ENCODE peak calls at places on chromosomes 2 and 18, in seven cellular contexts. L is H1, G is SK-N-SH, P is K562, W is HepG2, U is HCT116, F is GM12878. Y is an unnamed sample.

GRCh38 chr18:22871809-22872525 is 61.2 kb upstream of the RBBP8 start:
- DNase-seq in L (no peak), G (peak; percentile 34), P (no peak), W (no peak), U (no peak), F (no peak), Y (peak; percentile 95)

GRCh38 chr18:11051462-11051861 is 97.9 kb downstream of the PIEZO2 start:
- DNase-seq in L (no peak), G (no peak), P (no peak), W (no peak), U (no peak), F (no peak), Y (no peak)

GRCh38 chr2:54360055-54360792 is 95.9 kb upstream of the SPTBN1 start:
- DNase-seq in L (no peak), G (peak; percentile 58), P (no peak), W (no peak), U (no peak), F (no peak), Y (no peak)

GRCh38 chr18:41845563-41845962 is 109.5 kb upstream of the PIK3C3 start:
- DNase-seq in L (no peak), G (no peak), P (no peak), W (no peak), U (no peak), F (no peak), Y (no peak)

GRCh38 chr2:7190587-7191320 is 273.5 kb downstream of the RNF144A start:
- DNase-seq in L (no peak), G (no peak), P (no peak), W (no peak), U (no peak), F (no peak), Y (no peak)

GRCh38 chr2:43224571-43225092 is 1.8 kb downstream of the ZFP36L2 start:
- DNase-seq in L (peak; percentile 66), G (peak; percentile 61), P (peak; percentile 28), W (no peak), U (no peak), F (no peak), Y (no peak)

GRCh38 chr18:27695509-27695908 is 481.4 kb downstream of the CDH2 start:
- DNase-seq in L (no peak), G (no peak), P (no peak), W (no peak), U (no peak), F (no peak), Y (peak; percentile 25)

GRCh38 chr2:238106698-238107524 is 6.8 kb downstream of the ESPNL start:
- DNase-seq in L (peak; percentile 75), G (peak; percentile 50), P (peak; percentile 75), W (peak; percentile 52), U (no peak), F (no peak), Y (no peak)

GRCh38 chr18:63603772-63604171 is 16.6 kb downstream of the SERPINB13 start:
- DNase-seq in L (no peak), G (no peak), P (no peak), W (no peak), U (no peak), F (peak; percentile 42), Y (no peak)

GRCh38 chr2:224072541-224073188 is 33.6 kb upstream of the SERPINE2 start:
- DNase-seq in L (no peak), G (no peak), P (no peak), W (no peak), U (no peak), F (no peak), Y (no peak)

GRCh38 chr2:7011376-7012083 is 94.3 kb downstream of the RNF144A start:
- DNase-seq in L (no peak), G (no peak), P (no peak), W (no peak), U (no peak), F (no peak), Y (no peak)

GRCh38 chr2:138087761-138088602 is 123.7 kb downstream of the HNMT start:
- DNase-seq in L (no peak), G (no peak), P (no peak), W (no peak), U (no peak), F (no peak), Y (no peak)

GRCh38 chr2:224142397-224143312 is 103.6 kb upstream of the SERPINE2 start:
- DNase-seq in L (no peak), G (no peak), P (no peak), W (no peak), U (no peak), F (no peak), Y (no peak)

GRCh38 chr2:2184549-2185249 is 146.4 kb downstream of the MYT1L start:
- DNase-seq in L (no peak), G (no peak), P (no peak), W (no peak), U (no peak), F (no peak), Y (no peak)

GRCh38 chr2:69733338-69734039 is 8.4 kb upstream of the ANXA4 start:
- DNase-seq in L (no peak), G (no peak), P (no peak), W (no peak), U (no peak), F (no peak), Y (no peak)

GRCh38 chr2:205034034-205034433 is 488.8 kb downstream of the PARD3B start:
- DNase-seq in L (no peak), G (no peak), P (no peak), W (no peak), U (no peak), F (no peak), Y (no peak)

GRCh38 chr2:161570424-161571050 is 53.7 kb upstream of the SLC4A10 start:
- DNase-seq in L (no peak), G (no peak), P (no peak), W (peak; percentile 10), U (no peak), F (no peak), Y (no peak)

GRCh38 chr2:69755862-69756467 is 14.0 kb downstream of the ANXA4 start:
- DNase-seq in L (no peak), G (no peak), P (no peak), W (peak; percentile 48), U (peak; percentile 78), F (no peak), Y (peak; percentile 44)

GRCh38 chr2:109712746-109713145 is 81.4 kb upstream of the RGPD5 start:
- DNase-seq in L (no peak), G (no peak), P (no peak), W (no peak), U (no peak), F (no peak), Y (no peak)

GRCh38 chr2:68436270-68436669 is 30.8 kb downstream of the FBXO48 start:
- DNase-seq in L (no peak), G (no peak), P (no peak), W (no peak), U (no peak), F (no peak), Y (no peak)

GRCh38 chr2:67259581-67260347 is 137.4 kb upstream of the ETAA1 start:
- DNase-seq in L (no peak), G (peak; percentile 49), P (no peak), W (no peak), U (no peak), F (no peak), Y (no peak)

GRCh38 chr18:70220628-70221027 is 15.1 kb upstream of the RTTN start:
- DNase-seq in L (no peak), G (no peak), P (no peak), W (no peak), U (no peak), F (no peak), Y (no peak)

GRCh38 chr18:70219688-70220087 is 14.2 kb upstream of the RTTN start:
- DNase-seq in L (no peak), G (no peak), P (no peak), W (no peak), U (no peak), F (no peak), Y (no peak)

GRCh38 chr18:70221911-70222278 is 16.4 kb upstream of the RTTN start:
- DNase-seq in L (no peak), G (no peak), P (no peak), W (no peak), U (no peak), F (no peak), Y (no peak)

GRCh38 chr18:70216788-70217187 is 11.3 kb upstream of the RTTN start:
- DNase-seq in L (no peak), G (no peak), P (no peak), W (no peak), U (no peak), F (no peak), Y (no peak)

GRCh38 chr18:70221156-70221910 is 15.8 kb upstream of the RTTN start:
- DNase-seq in L (peak; percentile 56), G (no peak), P (no peak), W (no peak), U (no peak), F (no peak), Y (no peak)
- TF ChIP-seq JUND in L (no peak), G (no peak), P (no peak), W (no peak), U (no peak), F (no peak), Y (no peak)

GRCh38 chr2:96969321-96969720 is 17.1 kb downstream of the FAM178B start:
- DNase-seq in L (no peak), G (no peak), P (no peak), W (no peak), U (no peak), F (no peak), Y (no peak)
- TF ChIP-seq JUND in L (no peak), G (no peak), P (no peak), W (no peak), U (no peak), F (no peak), Y (no peak)

GRCh38 chr2:30565860-30566358 is 118.9 kb downstream of the LCLAT1 start:
- DNase-seq in L (no peak), G (no peak), P (no peak), W (no peak), U (no peak), F (no peak), Y (no peak)

GRCh38 chr2:30567317-30567716 is 120.3 kb downstream of the LCLAT1 start:
- DNase-seq in L (no peak), G (no peak), P (no peak), W (no peak), U (no peak), F (no peak), Y (no peak)

GRCh38 chr2:30566675-30567074 is 119.6 kb downstream of the LCLAT1 start:
- DNase-seq in L (no peak), G (no peak), P (no peak), W (no peak), U (no peak), F (no peak), Y (no peak)

GRCh38 chr2:30569991-30570390 is 122.9 kb downstream of the LCLAT1 start:
- DNase-seq in L (no peak), G (no peak), P (no peak), W (no peak), U (no peak), F (no peak), Y (no peak)
- TF ChIP-seq JUND in L (no peak), G (peak; percentile 27), P (no peak), W (no peak), U (no peak), F (no peak), Y (no peak)

GRCh38 chr2:191204443-191204842 is 40.8 kb upstream of the MYO1B start:
- DNase-seq in L (no peak), G (no peak), P (no peak), W (no peak), U (no peak), F (no peak), Y (no peak)
- TF ChIP-seq JUND in L (no peak), G (no peak), P (no peak), W (no peak), U (no peak), F (no peak), Y (no peak)

Y was measured in T47D.